ENCODE peak calls at places on chromosomes 7 and 10, in four cellular contexts. M is HFF-Myc, B is heart right ventricle, G is lower lobe of right lung. S is an unnamed sample.

GRCh38 chr7:32241636-32242035 is 171.4 kb upstream of the PDE1C start:
- DNase-seq in G (no peak), M (no peak), B (no peak), S (no peak)

GRCh38 chr7:32588657-32589056 is 93.4 kb downstream of the AVL9 start:
- DNase-seq in B (no peak), G (no peak), M (peak), S (no peak)

GRCh38 chr7:137840183-137840779 is 6.5 kb downstream of the DGKI start:
- DNase-seq in G (no peak), M (no peak), B (no peak), S (no peak)

GRCh38 chr7:134669845-134670373 is 23.3 kb downstream of the BPGM start:
- DNase-seq in M (peak), G (peak), B (no peak), S (no peak)

GRCh38 chr7:155349601-155350331 is 52.1 kb downstream of the INSIG1 start:
- DNase-seq in B (no peak), G (peak), M (no peak), S (no peak)

GRCh38 chr7:29565982-29566746 is 2.5 kb downstream of the PRR15 start:
- DNase-seq in B (no peak), M (no peak), G (peak), S (no peak)

GRCh38 chr7:7292085-7292484 is 109.7 kb downstream of the C1GALT1 start:
- DNase-seq in M (no peak), B (no peak), G (no peak), S (no peak)

GRCh38 chr10:84135836-84136235 is 3.5 kb upstream of the GHITM start:
- DNase-seq in B (no peak), G (no peak), M (no peak), S (no peak)

GRCh38 chr7:105662998-105663397 is 81.7 kb upstream of the EFCAB10 start:
- DNase-seq in B (no peak), G (no peak), M (no peak), S (no peak)

GRCh38 chr7:468141-468540 is 51.5 kb downstream of the PDGFA start:
- DNase-seq in B (no peak), G (no peak), M (no peak), S (peak)

GRCh38 chr7:86928308-86928707 is 131.1 kb downstream of the ELAPOR2 start:
- DNase-seq in G (peak), B (no peak), M (no peak), S (no peak)

GRCh38 chr10:120979435-120980315 is 128.5 kb downstream of the WDR11 start:
- DNase-seq in B (no peak), G (peak), M (no peak), S (no peak)

GRCh38 chr10:127148933-127149220 is 47.5 kb downstream of the INSYN2A start:
- DNase-seq in M (no peak), B (no peak), G (no peak), S (no peak)

GRCh38 chr10:78263521-78263988 is 229.9 kb downstream of the RPS24 start:
- DNase-seq in B (no peak), M (no peak), G (no peak), S (no peak)

GRCh38 chr7:55245271-55245723 is 119.8 kb upstream of the LANCL2 start:
- DNase-seq in M (no peak), G (no peak), B (no peak), S (no peak)

GRCh38 chr10:88886557-88886956 is 6.5 kb downstream of the STAMBPL1 start:
- DNase-seq in G (no peak), M (no peak), B (no peak), S (no peak)

GRCh38 chr7:33686001-33686591 is 219.2 kb upstream of the BMPER start:
- DNase-seq in G (peak), M (no peak), B (no peak), S (no peak)

GRCh38 chr10:49457686-49458085 is 61.8 kb upstream of the DRGX start:
- DNase-seq in G (no peak), M (peak), B (no peak), S (no peak)

GRCh38 chr10:20144268-20144667 is 328.0 kb downstream of the PLXDC2 start:
- DNase-seq in B (no peak), M (no peak), G (no peak), S (no peak)

GRCh38 chr10:62180677-62181076 is 88.0 kb downstream of the RTKN2 start:
- DNase-seq in G (no peak), B (no peak), M (no peak), S (no peak)

GRCh38 chr7:95342029-95342428 is 17.7 kb upstream of the PON1 start:
- DNase-seq in G (peak), M (no peak), B (no peak), S (no peak)

GRCh38 chr7:29255199-29255838 is 60.7 kb downstream of the CHN2 start:
- DNase-seq in G (no peak), B (no peak), M (no peak), S (no peak)

GRCh38 chr7:122217125-122217524 is 73.1 kb upstream of the AASS start:
- DNase-seq in M (no peak), B (no peak), G (no peak), S (no peak)

GRCh38 chr7:107035446-107035845 is 9.1 kb upstream of the PRKAR2B start:
- DNase-seq in B (no peak), G (no peak), M (peak), S (no peak)

GRCh38 chr7:130096243-130096827 is 26.0 kb downstream of the KLHDC10 start:
- DNase-seq in B (no peak), M (no peak), G (no peak), S (no peak)

GRCh38 chr7:17991866-17992648 is 35.6 kb downstream of the PRPS1L1 start:
- DNase-seq in B (no peak), M (no peak), G (no peak), S (no peak)

GRCh38 chr7:121576148-121576921 is 180.2 kb upstream of the FAM3C start:
- DNase-seq in G (no peak), M (no peak), B (no peak), S (no peak)

GRCh38 chr10:102435098-102435497 is 2.7 kb upstream of the CUEDC2 start:
- DNase-seq in B (no peak), M (no peak), G (no peak), S (no peak)

GRCh38 chr10:102435529-102436233 is 3.3 kb upstream of the CUEDC2 start:
- DNase-seq in B (no peak), G (peak), M (no peak), S (no peak)

GRCh38 chr10:102436312-102436711 is 3.9 kb upstream of the CUEDC2 start:
- DNase-seq in M (no peak), B (no peak), G (no peak), S (no peak)

GRCh38 chr10:102433619-102434046 is 1.3 kb upstream of the CUEDC2 start:
- DNase-seq in M (no peak), G (peak), B (no peak), S (no peak)

DNA sequence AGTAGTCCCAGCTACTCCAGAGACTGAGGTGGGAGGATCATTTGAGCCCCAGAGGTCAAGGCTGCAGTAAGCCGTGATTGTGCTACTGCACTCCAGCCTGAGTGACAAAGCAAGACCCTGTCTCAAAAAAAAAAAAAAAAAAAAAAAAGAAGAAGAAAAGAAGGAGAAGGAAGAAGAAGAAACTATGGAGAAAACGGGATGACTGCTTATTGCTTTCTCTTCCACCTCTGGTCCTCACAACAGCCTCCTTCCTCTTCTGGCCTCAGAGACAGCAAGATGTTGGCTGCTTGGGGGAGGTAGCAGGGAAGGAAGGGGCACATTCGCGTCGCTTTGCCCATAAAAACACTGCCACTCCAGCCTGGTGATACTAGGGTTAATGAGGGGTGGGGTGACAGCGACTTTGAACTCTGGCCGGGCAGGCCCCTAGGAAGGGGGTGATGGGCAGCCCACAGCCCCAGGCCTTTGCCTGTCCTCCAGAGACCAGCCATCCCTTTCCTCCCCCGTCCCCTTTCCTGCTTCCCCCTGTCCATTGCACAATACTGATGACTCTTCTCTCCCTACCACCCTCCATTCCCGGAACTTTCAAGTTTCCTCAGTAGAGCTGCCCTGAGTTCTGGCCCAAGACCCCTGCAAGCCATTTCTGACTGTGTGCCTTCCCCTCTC is 2.0 kb upstream of the CUEDC2 start:
- DNase-seq in G (no peak), M (no peak), B (no peak), S (no peak)
- TF ChIP-seq CTCF in G (no peak), M (no peak), B (no peak), S (no peak)

GRCh38 chr10:104450954-104451353 is 97.3 kb downstream of the CFAP58 start:
- DNase-seq in G (no peak), B (no peak), M (no peak), S (no peak)
- TF ChIP-seq CTCF in G (no peak), B (no peak), M (no peak), S (no peak)

DNA sequence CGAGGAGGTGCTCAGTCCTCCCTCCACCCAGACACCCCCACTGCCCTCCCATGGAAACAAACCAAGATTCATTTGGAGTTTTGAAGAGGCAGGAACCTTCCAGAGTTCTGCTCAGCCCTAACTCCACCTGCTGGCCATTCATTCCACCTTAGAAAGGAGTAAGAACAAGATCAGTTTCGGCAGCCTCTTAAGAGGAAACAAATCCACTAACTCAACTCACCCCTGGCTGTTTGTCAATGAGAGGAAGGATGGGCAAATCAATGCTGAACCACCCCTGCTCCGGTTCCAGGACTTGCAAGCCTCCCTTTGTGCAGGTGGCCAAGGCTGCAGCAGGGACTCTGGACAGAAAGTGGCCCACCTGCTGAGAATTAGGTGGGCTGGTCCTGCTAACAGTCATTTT is 26.2 kb downstream of the CCDC3 start:
- DNase-seq in M (no peak), B (no peak), G (no peak), S (no peak)
- TF ChIP-seq CTCF in M (no peak), B (peak), G (no peak), S (no peak)

DNA sequence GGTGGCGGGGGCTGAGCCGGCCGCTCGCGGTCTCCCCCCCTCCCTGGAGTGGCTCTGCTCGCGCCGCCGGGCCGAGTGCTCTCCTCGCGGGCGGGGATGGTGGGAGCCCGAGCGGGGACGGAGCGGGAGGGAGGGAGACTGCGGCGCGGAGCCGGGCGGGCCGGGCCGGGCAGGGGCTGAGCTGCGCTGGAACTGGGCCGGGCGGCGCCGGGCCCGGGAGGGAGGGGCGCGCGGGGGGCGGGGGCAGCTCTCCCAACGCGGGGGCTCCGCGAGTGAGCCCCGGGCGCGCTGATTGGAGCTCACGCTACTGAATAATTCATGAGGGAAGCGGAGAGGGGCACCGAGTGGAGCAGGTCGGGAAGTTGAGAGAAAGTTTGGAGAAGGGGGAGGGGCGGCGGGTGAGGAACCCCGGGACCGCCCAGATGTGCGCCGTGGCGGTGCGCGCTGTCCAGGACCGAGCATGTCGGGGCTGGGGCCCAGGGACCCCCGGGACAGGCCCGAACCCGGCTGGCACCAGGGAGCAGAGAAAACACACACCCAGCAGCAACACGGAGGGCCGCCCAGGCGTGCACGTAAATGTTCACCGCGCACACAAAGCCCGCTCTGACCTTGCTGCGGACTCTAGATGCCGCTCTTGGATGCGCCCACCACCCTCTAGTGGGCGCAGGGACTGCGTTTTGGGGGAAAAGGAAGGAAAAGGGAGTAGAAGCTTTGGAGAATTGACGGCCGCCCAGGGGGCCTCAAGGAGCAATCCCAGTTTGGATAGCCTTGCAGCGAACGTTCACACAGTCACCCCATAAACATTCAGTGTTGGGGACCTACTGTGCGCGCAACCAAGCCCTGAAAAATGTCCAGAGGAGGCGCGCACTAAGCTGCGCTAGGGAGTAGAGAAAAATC is at the start of gene EPHB4:
- DNase-seq in G (peak), B (peak), M (peak), S (no peak)
- TF ChIP-seq CTCF in G (peak), B (peak), M (peak), S (no peak)

DNA sequence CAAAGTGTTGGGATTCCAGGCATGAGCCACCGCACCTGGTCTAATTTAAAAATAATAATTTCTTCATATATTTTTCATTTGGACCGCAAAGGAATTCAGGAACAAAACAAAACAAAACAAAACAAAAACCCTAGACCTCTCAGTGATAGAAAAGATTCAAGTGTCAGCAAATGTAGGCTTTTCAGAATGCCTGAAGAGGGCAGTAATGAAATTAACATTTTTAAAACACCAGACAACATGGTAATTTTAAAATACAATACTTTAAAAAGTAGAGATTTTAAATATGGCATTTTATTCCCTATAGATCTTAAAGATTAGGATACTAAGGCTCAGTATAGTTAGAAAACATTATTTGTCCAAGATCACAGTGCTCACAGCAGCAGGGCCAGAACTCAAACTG is 36.6 kb downstream of the DNMBP start:
- DNase-seq in B (no peak), M (no peak), G (no peak), S (no peak)
- TF ChIP-seq CTCF in B (peak), M (no peak), G (peak), S (peak)

DNA sequence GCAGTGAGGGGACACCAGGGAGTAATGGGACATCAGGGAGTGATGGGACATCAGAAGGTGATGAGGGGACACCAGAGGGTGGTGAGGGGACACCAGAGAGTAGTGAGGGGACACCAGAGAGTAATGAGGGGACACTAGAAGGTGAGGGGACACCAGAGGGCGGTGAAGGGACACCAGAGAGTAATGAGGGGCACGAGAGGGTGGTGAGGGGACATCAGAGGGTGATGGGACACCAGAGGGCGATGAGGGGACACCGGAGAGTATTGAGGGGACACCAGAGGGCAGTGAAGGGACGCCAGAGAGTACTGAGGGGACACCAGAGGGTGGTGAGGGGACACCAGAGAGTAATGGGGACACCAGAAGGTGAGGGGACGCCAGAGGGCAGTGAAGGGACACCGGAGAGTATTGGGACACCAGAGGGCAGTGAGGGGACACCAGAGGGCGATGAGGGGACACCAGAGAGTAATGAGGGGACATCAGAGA is 10.5 kb downstream of the NACAD start:
- DNase-seq in G (no peak), B (no peak), M (no peak), S (no peak)
- TF ChIP-seq CTCF in G (no peak), B (no peak), M (no peak), S (no peak)

S was measured in CD14-positive monocyte.